ENCODE peak calls at places on chromosomes 11 and 22, in seven cellular contexts. N is heart left ventricle, B is lower leg skin, U is gastrocnemius medialis, Q is body of pancreas, A is A549, C is right lobe of liver. H is an unnamed sample.

GRCh38 chr11:118382954-118383353 is 18.5 kb upstream of the ATP5MG start:
- DNase-seq in U (no peak), N (no peak), Q (no peak), B (no peak), C (no peak), A (no peak), H (no peak)

GRCh38 chr11:99534812-99535211 is 514.1 kb downstream of the CNTN5 start:
- DNase-seq in B (no peak), N (no peak), U (no peak), Q (no peak), C (no peak), A (no peak), H (no peak)

GRCh38 chr11:134124660-134125451 is 56.0 kb downstream of the JAM3 start:
- DNase-seq in N (peak; percentile 66), C (peak; percentile 59), B (peak; percentile 88), A (no peak), U (no peak), Q (peak; percentile 39), H (peak; percentile 67)

GRCh38 chr11:118398797-118399564 is 2.4 kb upstream of the ATP5MG start:
- DNase-seq in U (no peak), C (no peak), B (no peak), N (no peak), A (no peak), Q (no peak), H (no peak)

GRCh38 chr11:7904910-7905309 is 26.2 kb downstream of the OR10A6 start:
- DNase-seq in A (no peak), C (no peak), N (no peak), Q (no peak), B (no peak), U (no peak), H (peak; percentile 38)

GRCh38 chr11:131922220-131922619 is 551.8 kb downstream of the NTM start:
- DNase-seq in N (no peak), B (no peak), C (no peak), Q (no peak), U (no peak), A (no peak), H (no peak)

GRCh38 chr22:45200862-45201511 is 37.3 kb downstream of the NUP50 start:
- DNase-seq in C (no peak), N (no peak), A (no peak), Q (no peak), U (no peak), B (no peak), H (no peak)

GRCh38 chr11:61111786-61112517 is 9.7 kb downstream of the CD5 start:
- DNase-seq in C (peak; percentile 14), N (no peak), A (no peak), U (no peak), B (no peak), Q (no peak), H (no peak)

GRCh38 chr11:13955971-13956421 is 6.5 kb upstream of the SPON1 start:
- DNase-seq in C (no peak), B (no peak), A (peak; percentile 73), U (peak; percentile 17), N (peak; percentile 51), Q (peak; percentile 67), H (peak; percentile 56)

GRCh38 chr22:38204784-38205183 is 3.0 kb downstream of the MAFF start:
- DNase-seq in B (no peak), C (no peak), N (no peak), Q (no peak), A (no peak), U (no peak), H (no peak)
- TF ChIP-seq POLR2A in B (no peak), C (no peak), N (no peak), Q (no peak), A (no peak), U (no peak), H (no peak)

GRCh38 chr11:1302041-1302460 is 7.4 kb downstream of the TOLLIP start:
- DNase-seq in Q (peak; percentile 4), A (no peak), U (no peak), C (no peak), B (peak; percentile 79), N (no peak), H (no peak)

GRCh38 chr11:1303973-1304372 is 5.5 kb downstream of the TOLLIP start:
- DNase-seq in C (no peak), B (peak; percentile 79), N (no peak), A (no peak), Q (peak; percentile 88), U (no peak), H (no peak)

GRCh38 chr11:1302461-1303073 is 6.9 kb downstream of the TOLLIP start:
- DNase-seq in B (peak; percentile 80), A (no peak), N (no peak), C (peak; percentile 90), U (no peak), Q (peak; percentile 57), H (no peak)

GRCh38 chr11:1304376-1304775 is 5.1 kb downstream of the TOLLIP start:
- DNase-seq in C (peak; percentile 90), Q (peak; percentile 87), N (no peak), A (peak; percentile 47), B (peak; percentile 82), U (no peak), H (peak; percentile 44)

DNA sequence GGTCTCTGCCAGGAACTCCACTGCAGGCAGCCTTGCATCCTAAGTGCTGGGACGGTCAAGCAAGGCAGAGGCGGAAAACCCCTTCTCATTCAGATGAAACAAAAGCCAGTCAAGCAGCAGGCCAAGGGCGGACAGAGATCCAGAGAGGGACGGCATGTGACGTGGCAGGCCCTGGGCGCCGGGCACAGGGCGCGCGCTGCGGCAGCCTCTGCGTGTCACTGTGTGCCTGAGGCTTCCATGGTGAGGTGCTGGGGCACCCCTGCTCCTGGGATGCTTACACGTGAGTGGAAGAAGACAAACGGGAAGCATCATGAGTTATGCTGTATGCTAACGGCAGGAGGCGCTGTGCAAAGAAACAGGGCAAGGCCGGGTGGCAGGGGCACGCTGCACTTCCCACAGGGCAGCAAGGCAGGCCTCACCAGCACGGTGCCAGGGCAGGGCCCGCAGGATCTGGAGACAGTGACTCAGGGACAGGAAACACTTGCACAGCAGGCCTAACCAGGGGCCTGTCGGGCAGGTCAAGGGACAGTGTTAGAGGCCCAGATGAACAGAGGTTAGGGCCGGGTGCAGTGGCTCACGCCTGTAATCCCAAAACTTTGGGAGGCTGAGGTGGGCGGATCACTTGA is 6.1 kb downstream of the TOLLIP start:
- DNase-seq in N (no peak), A (peak; percentile 66), Q (peak; percentile 51), U (no peak), B (peak; percentile 90), C (peak; percentile 80), H (peak; percentile 17)
- TF ChIP-seq CTCF in N (no peak), A (peak; percentile 46), Q (peak; percentile 23), U (peak; percentile 14), B (no peak), C (peak; percentile 69), H (peak; percentile 48)

GRCh38 chr11:45471002-45471665 is 185.0 kb upstream of the SYT13 start:
- DNase-seq in A (no peak), N (no peak), C (no peak), U (no peak), B (no peak), Q (no peak), H (no peak)

GRCh38 chr11:45472713-45473317 is 186.7 kb upstream of the SYT13 start:
- DNase-seq in Q (peak; percentile 7), A (no peak), U (no peak), B (no peak), C (no peak), N (no peak), H (no peak)

GRCh38 chr11:45468265-45468856 is 182.2 kb upstream of the SYT13 start:
- DNase-seq in C (peak; percentile 37), N (no peak), A (no peak), U (no peak), B (no peak), Q (peak; percentile 7), H (peak; percentile 6)

GRCh38 chr11:45473491-45473890 is 187.3 kb upstream of the SYT13 start:
- DNase-seq in N (no peak), C (no peak), U (no peak), Q (no peak), A (no peak), B (no peak), H (no peak)

DNA sequence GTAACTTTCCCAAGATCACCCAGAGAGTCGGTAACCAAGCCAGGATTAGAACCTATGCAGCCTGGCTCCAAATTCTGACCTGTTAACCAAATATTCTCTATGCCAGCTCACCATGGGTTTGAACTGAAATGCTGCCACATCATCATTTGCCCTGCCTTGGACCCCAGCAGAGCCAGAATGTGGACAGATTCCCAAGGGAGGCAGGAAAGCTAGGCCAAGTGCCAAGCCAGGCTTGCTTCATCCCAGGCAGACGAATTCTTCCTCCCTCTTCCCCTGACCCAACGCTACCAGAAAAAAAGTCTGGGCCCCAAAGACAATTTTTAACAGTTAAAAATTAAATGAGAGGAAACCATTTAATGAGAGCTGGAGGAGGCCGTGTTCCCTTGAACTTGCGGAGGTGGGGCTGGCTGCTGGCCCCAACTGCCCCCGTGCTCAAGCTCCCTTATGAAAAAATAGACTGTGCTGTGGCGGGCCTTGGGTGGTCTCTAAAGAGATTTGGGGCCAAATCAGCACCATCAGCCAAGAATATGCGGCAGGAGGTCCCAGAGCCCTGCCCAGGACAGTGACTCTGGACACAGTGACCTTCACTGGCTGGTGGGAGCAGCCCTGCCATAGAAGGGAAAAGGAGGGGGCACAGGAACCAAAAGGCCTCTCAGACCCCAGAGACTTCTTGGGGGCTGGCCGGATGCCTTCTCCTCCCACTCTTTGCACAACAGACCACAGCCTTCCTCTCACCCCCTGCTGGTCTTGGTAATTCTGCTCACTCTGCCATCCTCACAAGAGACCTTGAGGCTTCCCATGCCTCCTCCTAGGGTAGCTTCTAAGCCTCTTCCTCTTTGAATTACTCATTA is 184.2 kb upstream of the SYT13 start:
- DNase-seq in A (no peak), B (no peak), U (no peak), Q (peak; percentile 66), N (no peak), C (no peak), H (no peak)
- TF ChIP-seq POLR2A in A (no peak), B (no peak), U (no peak), Q (no peak), N (no peak), C (no peak), H (no peak)

GRCh38 chr11:85697747-85698146 is 11.8 kb upstream of the CCDC89 start:
- DNase-seq in A (no peak), N (no peak), B (no peak), Q (no peak), C (no peak), U (no peak), H (no peak)

GRCh38 chr11:85705805-85706204 is 19.8 kb upstream of the CCDC89 start:
- DNase-seq in B (no peak), U (no peak), N (no peak), A (no peak), C (no peak), Q (no peak), H (no peak)

GRCh38 chr11:85698195-85698594 is 12.2 kb upstream of the CCDC89 start:
- DNase-seq in N (no peak), A (no peak), B (no peak), Q (no peak), U (no peak), C (no peak), H (no peak)

GRCh38 chr11:85704967-85705366 is 19.0 kb upstream of the CCDC89 start:
- DNase-seq in A (no peak), U (no peak), B (no peak), Q (no peak), N (no peak), C (no peak), H (no peak)

GRCh38 chr11:85699957-85700741 is 14.2 kb upstream of the CCDC89 start:
- DNase-seq in A (no peak), U (no peak), N (no peak), C (no peak), Q (no peak), B (no peak), H (no peak)
- TF ChIP-seq CTCF in A (no peak), U (no peak), N (no peak), C (no peak), Q (no peak), B (no peak), H (no peak)

GRCh38 chr11:67434395-67434881 is 3.0 kb downstream of the PTPRCAP start:
- DNase-seq in A (no peak), Q (no peak), U (no peak), N (no peak), B (no peak), C (no peak), H (no peak)
- TF ChIP-seq POLR2A in A (no peak), Q (no peak), U (no peak), N (no peak), B (no peak), C (no peak), H (no peak)

H was measured in endothelial cell of umbilical vein.